ENCODE peak calls at places on chromosomes 7 and 10, in eight cellular contexts. J, P, I, Z, E, C, A and S are unnamed samples.

GRCh38 chr7:142496545-142496991 is 238.7 kb upstream of the PRSS58 start:
- DNase-seq in P (peak), Z (peak), E (peak), I (peak), C (peak), J (no peak), A (no peak), S (peak)

GRCh38 chr7:30840176-30841024 is 69.2 kb downstream of the MINDY4 start:
- DNase-seq in P (no peak), A (no peak), J (no peak), I (no peak), C (no peak), E (no peak), Z (no peak), S (no peak)

GRCh38 chr7:4700577-4701235 is 18.6 kb downstream of the FOXK1 start:
- DNase-seq in A (no peak), I (peak), C (peak), P (peak), J (peak), Z (no peak), E (peak), S (peak)

GRCh38 chr7:134640842-134641715 is 5.6 kb upstream of the BPGM start:
- DNase-seq in C (no peak), P (no peak), A (no peak), E (no peak), Z (no peak), J (no peak), I (no peak), S (peak)

GRCh38 chr10:129637841-129638240 is 170.8 kb downstream of the MGMT start:
- DNase-seq in P (no peak), E (no peak), C (no peak), J (no peak), A (no peak), Z (no peak), I (no peak), S (no peak)

GRCh38 chr7:107813524-107813923 is 10.5 kb upstream of the SLC26A3 start:
- DNase-seq in I (no peak), C (no peak), A (no peak), E (no peak), J (no peak), Z (no peak), P (no peak), S (no peak)

GRCh38 chr10:88271736-88272135 is 311.4 kb downstream of the RNLS start:
- DNase-seq in I (peak), C (peak), Z (no peak), E (peak), J (no peak), P (no peak), A (no peak), S (peak)

GRCh38 chr10:100656479-100656878 is 88.9 kb upstream of the PAX2 start:
- DNase-seq in P (no peak), A (no peak), C (peak), Z (peak), J (peak), E (no peak), I (peak), S (no peak)

GRCh38 chr7:155576900-155577508 is 30.6 kb upstream of the CNPY1 start:
- DNase-seq in P (no peak), C (no peak), E (no peak), J (no peak), A (no peak), Z (no peak), I (no peak), S (no peak)

GRCh38 chr10:124575107-124576035 is 113.7 kb downstream of the LHPP start:
- DNase-seq in C (no peak), E (no peak), I (no peak), A (no peak), J (no peak), Z (no peak), P (no peak), S (no peak)